ENCODE peak calls at places on chromosomes 11 and 22, in eight cellular contexts. Q, H, M, D, L, K, N and X are unnamed samples. For H3K4me1, the result is how much of the 10 kb centered on the place peaks cover.

GRCh38 chr11:130611791-130612251 is 163.4 kb downstream of the ADAMTS15 start:
- DNase-seq in K (no peak), L (no peak), H (no peak), M (no peak), N (no peak), D (no peak), Q (peak), X (no peak)

GRCh38 chr11:11148104-11148509 is 204.9 kb downstream of the CSNK2A3 start:
- DNase-seq in D (no peak), M (peak), Q (peak), L (peak), N (peak), H (no peak), K (peak), X (no peak)

GRCh38 chr11:127345819-127346459 is 345.4 kb upstream of the KIRREL3 start:
- DNase-seq in Q (peak), N (peak), H (peak), K (peak), M (peak), L (peak), D (no peak), X (no peak)

GRCh38 chr22:42918500-42918899 is 61.4 kb upstream of the ARFGAP3 start:
- DNase-seq in Q (no peak), D (no peak), M (no peak), K (no peak), L (no peak), H (no peak), N (no peak), X (no peak)

GRCh38 chr11:57203359-57203758 is 21.6 kb downstream of the LRRC55 start:
- DNase-seq in L (no peak), K (peak), D (no peak), N (peak), Q (peak), H (no peak), M (no peak), X (no peak)

GRCh38 chr11:112281776-112282175 is 21.1 kb upstream of the PLET1 start:
- DNase-seq in K (no peak), L (no peak), Q (no peak), M (no peak), D (no peak), H (no peak), N (no peak), X (no peak)

GRCh38 chr22:49964493-49965290 is 4.1 kb downstream of the PIM3 start:
- DNase-seq in D (no peak), Q (no peak), N (peak), L (peak), K (peak), H (no peak), M (peak), X (no peak)

GRCh38 chr11:119538748-119539147 is 115.8 kb upstream of the THY1 start:
- DNase-seq in K (no peak), D (no peak), N (no peak), H (no peak), M (peak), Q (no peak), L (peak), X (no peak)

GRCh38 chr11:45332486-45332934 is 46.4 kb upstream of the SYT13 start:
- DNase-seq in M (peak), K (no peak), N (no peak), D (peak), L (peak), H (peak), Q (peak), X (no peak)

GRCh38 chr22:42284643-42285181 is 14.3 kb upstream of the TCF20 start:
- DNase-seq in M (no peak), N (no peak), L (no peak), K (peak), D (no peak), H (no peak), Q (no peak), X (no peak)

GRCh38 chr11:28146123-28146751 is 38.0 kb downstream of the METTL15 start:
- DNase-seq in H (peak), M (no peak), L (peak), D (no peak), Q (peak), N (no peak), K (no peak), X (no peak)

GRCh38 chr22:46293591-46294260 is 2.9 kb upstream of the GTSE1 start:
- DNase-seq in H (no peak), N (peak), D (no peak), M (no peak), L (no peak), Q (peak), K (peak), X (no peak)

GRCh38 chr11:110026823-110027626 is 66.2 kb upstream of the ZC3H12C start:
- DNase-seq in Q (no peak), D (no peak), K (no peak), L (peak), M (no peak), H (no peak), N (no peak), X (no peak)

GRCh38 chr22:18078329-18079041 is 695 bp downstream of the PEX26 start:
- DNase-seq in L (peak), Q (peak), K (peak), N (no peak), H (no peak), D (peak), M (peak), X (no peak)

GRCh38 chr11:126419801-126420729 is 64.6 kb downstream of the ST3GAL4 start:
- DNase-seq in H (no peak), D (no peak), Q (peak), N (no peak), M (no peak), K (no peak), L (no peak), X (no peak)

GRCh38 chr11:86370922-86371614 is 3.6 kb upstream of the CCDC81 start:
- DNase-seq in N (no peak), H (no peak), Q (peak), L (peak), K (no peak), D (no peak), M (no peak), X (no peak)

GRCh38 chr22:40560551-40560950 is 76.0 kb downstream of the MRTFA start:
- DNase-seq in M (no peak), L (no peak), H (no peak), K (no peak), D (no peak), Q (peak), N (no peak), X (no peak)

GRCh38 chr11:18699848-18700261 is 1.3 kb downstream of the TMEM86A start:
- DNase-seq in Q (no peak), L (no peak), H (no peak), D (no peak), N (peak), K (peak), M (no peak), X (no peak)
- H3K27ac ChIP-seq in Q (no peak), L (no peak), H (no peak), D (no peak), N (peak), K (no peak), M (no peak), X (peak)

GRCh38 chr11:96146765-96147164 is 196.2 kb downstream of the MAML2 start:
- DNase-seq in Q (no peak), D (no peak), K (no peak), M (no peak), L (no peak), H (no peak), N (no peak), X (no peak)
- H3K4me1 ChIP-seq in Q (under half), D (under half), K (under half), M (under half), L (under half), H (under half), N (under half), X (under half)

DNA sequence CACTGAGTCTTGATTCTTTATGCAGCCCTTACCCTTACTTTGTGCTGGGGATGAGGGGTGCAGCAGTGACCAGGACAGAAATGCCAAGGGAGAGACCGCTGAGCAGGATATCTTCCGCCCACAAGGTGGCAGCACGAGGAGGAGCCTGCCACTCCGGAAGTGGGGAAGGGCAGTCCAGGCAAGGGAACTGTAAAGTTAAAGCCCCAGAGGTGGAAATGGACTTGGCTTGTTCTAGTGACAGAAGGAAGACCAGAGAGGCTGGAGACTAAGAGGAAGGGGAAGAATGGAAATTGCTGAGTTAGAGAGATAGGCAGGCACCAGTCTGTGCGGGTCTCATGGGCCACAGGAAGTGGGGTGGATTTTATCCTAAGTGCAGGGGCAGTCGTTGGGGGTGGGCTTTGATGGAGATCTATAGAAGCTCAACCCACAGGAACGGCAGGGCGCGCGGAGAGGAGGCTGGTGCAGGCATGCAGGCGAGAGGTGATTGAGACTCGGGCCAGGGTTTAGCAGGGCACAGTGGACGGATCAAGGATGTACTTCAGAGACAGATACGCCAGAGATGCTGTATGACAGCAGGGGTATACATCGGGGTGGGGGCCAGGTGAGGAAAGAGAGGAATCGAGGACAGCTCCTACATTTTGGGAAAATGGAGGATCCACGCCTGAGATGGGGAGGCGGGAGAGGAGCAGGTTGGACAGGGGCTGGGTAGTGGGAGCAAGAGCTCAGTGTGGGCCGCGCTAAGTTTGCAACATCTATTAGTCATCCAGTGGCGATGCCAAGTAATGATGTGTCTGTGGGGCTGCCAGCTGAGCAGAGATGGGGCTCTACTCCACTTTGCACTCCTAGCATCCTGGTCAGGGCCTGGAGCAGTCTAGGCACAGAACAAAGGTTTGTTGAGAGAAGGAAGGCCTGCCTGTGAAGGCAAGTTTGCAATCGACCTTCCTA is 3.3 kb upstream of the GRK2 start:
- DNase-seq in K (peak), M (peak), Q (peak), D (peak), L (peak), N (peak), H (no peak), X (no peak)
- H3K27ac ChIP-seq in K (no peak), M (no peak), Q (no peak), D (no peak), L (no peak), N (peak), H (no peak), X (peak)

GRCh38 chr11:64655901-64656601 is 65.0 kb downstream of the SLC22A12 start:
- DNase-seq in L (no peak), D (no peak), H (no peak), Q (peak), N (no peak), K (no peak), M (no peak), X (no peak)
- H3K4me1 ChIP-seq in L (under half), D (under half), H (under half), Q (under half), N (under half), K (under half), M (under half), X (under half)